ENCODE peak calls at places on chromosomes 16 and 17, in five cellular contexts. G, C, P, W and Q are unnamed samples.

GRCh38 chr16:12395266-12395665 is 408.4 kb downstream of the CPPED1 start:
- DNase-seq in P (no peak), C (no peak), W (no peak), G (no peak), Q (no peak)

GRCh38 chr16:67447508-67448076 is 16.7 kb downstream of the HSD11B2 start:
- DNase-seq in C (no peak), W (peak; percentile 87), P (peak; percentile 93), G (no peak), Q (no peak)

GRCh38 chr17:63949576-63950250 is 17.6 kb upstream of the CD79B start:
- DNase-seq in W (no peak), C (no peak), G (no peak), P (no peak), Q (no peak)

GRCh38 chr17:81688616-81689015 is 4.8 kb downstream of the HGS start:
- DNase-seq in G (no peak), P (no peak), C (no peak), W (no peak), Q (no peak)

GRCh38 chr16:8894736-8895334 is 12.7 kb downstream of the LITAFD start:
- DNase-seq in W (no peak), P (no peak), G (no peak), C (no peak), Q (no peak)

GRCh38 chr17:80644588-80644987 is 100.0 kb downstream of the RPTOR start:
- DNase-seq in P (no peak), G (no peak), W (no peak), C (no peak), Q (no peak)

GRCh38 chr16:76970087-76970744 is 220.8 kb upstream of the MON1B start:
- DNase-seq in C (no peak), W (peak; percentile 41), G (no peak), P (no peak), Q (no peak)

GRCh38 chr16:31064882-31065461 is 9.1 kb downstream of the ZNF668 start:
- DNase-seq in C (peak; percentile 94), W (no peak), G (no peak), P (peak; percentile 66), Q (no peak)

GRCh38 chr17:38585056-38585804 is 20.5 kb downstream of the SRCIN1 start:
- DNase-seq in W (peak; percentile 63), G (no peak), P (no peak), C (peak; percentile 68), Q (no peak)

GRCh38 chr16:74321356-74321755 is 24.7 kb downstream of the PSMD7 start:
- DNase-seq in C (no peak), P (no peak), G (no peak), W (no peak), Q (no peak)

GRCh38 chr17:2925011-2925410 is 128.8 kb downstream of the RAP1GAP2 start:
- DNase-seq in P (no peak), C (no peak), G (no peak), W (no peak), Q (no peak)

GRCh38 chr17:29933379-29933778 is 3.4 kb upstream of the SSH2 start:
- DNase-seq in P (peak; percentile 44), G (no peak), W (peak; percentile 28), C (no peak), Q (no peak)

GRCh38 chr16:24102120-24102740 is 153.9 kb upstream of the CACNG3 start:
- DNase-seq in G (no peak), P (no peak), W (no peak), C (no peak), Q (no peak)

GRCh38 chr17:20127660-20128413 is 118.7 kb downstream of the SPECC1 start:
- DNase-seq in W (no peak), C (no peak), G (no peak), P (no peak), Q (no peak)

GRCh38 chr17:7897773-7898172 is 9.2 kb downstream of the CHD3 start:
- DNase-seq in G (no peak), C (no peak), P (no peak), W (no peak), Q (no peak)

GRCh38 chr17:77353684-77354419 is 213.1 kb downstream of the SEC14L1 start:
- DNase-seq in W (no peak), P (no peak), G (no peak), C (no peak), Q (no peak)

GRCh38 chr17:3974138-3974687 is 10.0 kb upstream of the ATP2A3 start:
- DNase-seq in C (no peak), P (no peak), G (no peak), W (no peak), Q (no peak)

GRCh38 chr17:44024271-44024663 is 9.5 kb upstream of the TMEM101 start:
- DNase-seq in G (no peak), C (no peak), W (no peak), P (no peak), Q (no peak)

GRCh38 chr16:50457979-50458461 is 89.2 kb upstream of the BRD7 start:
- DNase-seq in W (no peak), G (no peak), P (no peak), C (no peak), Q (no peak)

GRCh38 chr16:80656731-80657150 is 115.9 kb downstream of the DYNLRB2 start:
- DNase-seq in P (peak; percentile 86), C (no peak), G (no peak), W (no peak), Q (no peak)

GRCh38 chr17:58049533-58049932 is 33.7 kb upstream of the DYNLL2 start:
- DNase-seq in C (no peak), W (no peak), G (no peak), P (no peak), Q (no peak)

GRCh38 chr16:79325211-79325610 is 275.3 kb downstream of the MAF start:
- DNase-seq in C (no peak), W (no peak), P (no peak), G (no peak), Q (no peak)

GRCh38 chr17:32940706-32941390 is 12.9 kb downstream of the TMEM98 start:
- DNase-seq in P (no peak), G (no peak), W (no peak), C (no peak), Q (no peak)